ENCODE peak calls at places on chromosomes 12 and 14, in seven cellular contexts. One of them, this sample, is unnamed. For H3K36me3, the result is how much of the 10 kb centered on the place peaks cover.

GRCh38 chr12:110661337-110661972 is 27.5 kb downstream of the HVCN1 start:
- DNase-seq in astrocyte: no peak
- DNase-seq in BE2C: no peak
- DNase-seq in aorta: no peak
- DNase-seq in K562: no peak
- DNase-seq in neuronal stem cell: no peak
- DNase-seq in GM23248: no peak
- DNase-seq in this sample: peak

GRCh38 chr12:5173511-5174011 is 129.9 kb downstream of the KCNA5 start:
- DNase-seq in astrocyte: no peak
- DNase-seq in BE2C: no peak
- DNase-seq in aorta: no peak
- DNase-seq in K562: no peak
- DNase-seq in neuronal stem cell: no peak
- DNase-seq in GM23248: peak
- DNase-seq in this sample: no peak

GRCh38 chr12:69252033-69252432 is 12.7 kb downstream of the CPSF6 start:
- DNase-seq in astrocyte: no peak
- DNase-seq in BE2C: no peak
- DNase-seq in aorta: no peak
- DNase-seq in K562: no peak
- DNase-seq in neuronal stem cell: no peak
- DNase-seq in GM23248: peak
- DNase-seq in this sample: no peak

GRCh38 chr12:116916122-116916521 is 5.4 kb downstream of the FBXW8 start:
- DNase-seq in astrocyte: peak
- DNase-seq in BE2C: no peak
- DNase-seq in aorta: no peak
- DNase-seq in K562: no peak
- DNase-seq in neuronal stem cell: no peak
- DNase-seq in GM23248: peak
- DNase-seq in this sample: no peak

GRCh38 chr14:61365667-61366194 is 44.4 kb downstream of the PRKCH start:
- DNase-seq in astrocyte: no peak
- DNase-seq in BE2C: no peak
- DNase-seq in aorta: no peak
- DNase-seq in K562: no peak
- DNase-seq in neuronal stem cell: no peak
- DNase-seq in GM23248: no peak
- DNase-seq in this sample: no peak

GRCh38 chr12:85273411-85274075 is 6.5 kb upstream of the ALX1 start:
- DNase-seq in astrocyte: no peak
- DNase-seq in BE2C: no peak
- DNase-seq in aorta: peak
- DNase-seq in K562: no peak
- DNase-seq in neuronal stem cell: peak
- DNase-seq in GM23248: peak
- DNase-seq in this sample: peak

GRCh38 chr12:79634957-79635471 is 55.8 kb downstream of the PAWR start:
- DNase-seq in astrocyte: peak
- DNase-seq in BE2C: no peak
- DNase-seq in aorta: no peak
- DNase-seq in K562: no peak
- DNase-seq in neuronal stem cell: peak
- DNase-seq in GM23248: peak
- DNase-seq in this sample: no peak

GRCh38 chr12:92077530-92077929 is 68.1 kb downstream of the BTG1 start:
- DNase-seq in astrocyte: no peak
- DNase-seq in BE2C: no peak
- DNase-seq in aorta: no peak
- DNase-seq in K562: no peak
- DNase-seq in neuronal stem cell: no peak
- DNase-seq in GM23248: no peak
- DNase-seq in this sample: no peak

GRCh38 chr12:18428416-18428815 is 167.1 kb downstream of the PIK3C2G start:
- DNase-seq in astrocyte: peak
- DNase-seq in BE2C: no peak
- DNase-seq in aorta: no peak
- DNase-seq in K562: no peak
- DNase-seq in neuronal stem cell: no peak
- DNase-seq in GM23248: no peak
- DNase-seq in this sample: no peak

GRCh38 chr12:52530366-52530765 is 10.2 kb upstream of the KRT5 start:
- DNase-seq in astrocyte: no peak
- DNase-seq in BE2C: no peak
- DNase-seq in aorta: peak
- DNase-seq in K562: no peak
- DNase-seq in neuronal stem cell: no peak
- DNase-seq in GM23248: no peak
- DNase-seq in this sample: no peak

GRCh38 chr12:120962487-120963054 is 15.8 kb upstream of the HNF1A start:
- DNase-seq in astrocyte: no peak
- DNase-seq in BE2C: no peak
- DNase-seq in aorta: no peak
- DNase-seq in K562: no peak
- DNase-seq in neuronal stem cell: no peak
- DNase-seq in GM23248: peak
- DNase-seq in this sample: no peak

GRCh38 chr12:32148372-32148771 is 41.7 kb downstream of the BICD1 start:
- DNase-seq in astrocyte: peak
- DNase-seq in BE2C: no peak
- DNase-seq in aorta: no peak
- DNase-seq in K562: no peak
- DNase-seq in neuronal stem cell: no peak
- DNase-seq in GM23248: peak
- DNase-seq in this sample: no peak

GRCh38 chr12:56242986-56243385 is 13.1 kb downstream of the SLC39A5 start:
- DNase-seq in astrocyte: no peak
- DNase-seq in BE2C: no peak
- DNase-seq in aorta: no peak
- DNase-seq in K562: no peak
- DNase-seq in neuronal stem cell: no peak
- DNase-seq in GM23248: no peak
- DNase-seq in this sample: no peak
- H3K36me3 ChIP-seq in astrocyte: under half
- H3K36me3 ChIP-seq in BE2C: half or more
- H3K36me3 ChIP-seq in aorta: under half
- H3K36me3 ChIP-seq in K562: half or more
- H3K36me3 ChIP-seq in neuronal stem cell: half or more
- H3K36me3 ChIP-seq in GM23248: under half
- H3K36me3 ChIP-seq in this sample: under half

DNA sequence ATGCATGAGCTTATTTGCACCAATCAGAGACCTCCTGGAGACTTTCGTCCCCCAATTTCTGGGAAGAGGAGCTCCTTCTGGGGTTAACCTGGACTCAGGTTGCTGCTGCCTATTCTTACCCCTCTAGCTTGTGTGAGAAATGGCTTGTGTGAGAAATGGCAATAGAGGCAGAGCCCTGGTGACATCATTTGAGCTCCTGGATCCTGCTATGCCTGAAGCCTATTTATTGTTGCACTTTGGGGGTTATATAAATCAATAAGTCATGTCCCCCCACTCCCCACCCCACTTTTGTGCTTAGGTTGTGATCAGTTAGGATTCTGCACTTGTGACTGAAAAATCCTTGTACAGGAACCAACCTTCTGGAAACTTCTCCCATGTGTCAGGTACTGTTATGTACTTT is 167.2 kb downstream of the ADCK1 start:
- DNase-seq in astrocyte: no peak
- DNase-seq in BE2C: no peak
- DNase-seq in aorta: no peak
- DNase-seq in K562: no peak
- DNase-seq in neuronal stem cell: no peak
- DNase-seq in GM23248: no peak
- DNase-seq in this sample: no peak
- H3K4me3 ChIP-seq in astrocyte: no peak
- H3K4me3 ChIP-seq in BE2C: no peak
- H3K4me3 ChIP-seq in aorta: no peak
- H3K4me3 ChIP-seq in K562: no peak
- H3K4me3 ChIP-seq in neuronal stem cell: no peak
- H3K4me3 ChIP-seq in GM23248: no peak
- H3K4me3 ChIP-seq in this sample: no peak

DNA sequence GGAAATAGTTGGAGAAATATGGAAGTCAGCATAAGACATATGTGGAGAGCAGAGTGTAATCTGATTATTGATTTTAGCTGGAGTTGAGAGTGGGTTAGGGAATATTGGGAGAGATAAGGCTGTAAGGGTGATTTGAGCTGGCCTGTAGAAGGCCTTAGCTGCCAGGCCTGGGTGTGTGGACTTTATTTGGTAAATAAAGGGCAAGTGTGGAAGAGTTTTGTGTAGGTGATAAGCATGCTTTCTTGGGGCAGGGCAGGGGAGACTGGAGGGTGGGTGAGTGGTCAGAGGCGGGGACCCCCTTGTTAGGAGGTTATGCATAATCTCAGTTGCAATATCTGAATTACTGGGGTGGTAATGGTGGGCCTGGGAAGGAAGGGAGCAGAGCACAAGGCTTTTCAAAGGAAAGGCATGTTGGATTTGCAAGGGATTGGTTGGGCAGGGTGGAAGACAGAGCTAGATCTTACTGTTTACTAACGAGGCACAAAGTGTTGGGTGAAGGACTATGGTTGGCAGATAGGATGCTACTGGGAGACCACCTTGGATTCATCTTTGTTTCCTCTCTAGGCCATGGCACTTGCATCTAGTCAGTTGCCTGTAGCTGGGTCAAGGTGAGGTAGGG is 5.5 kb downstream of the KHNYN start:
- DNase-seq in astrocyte: no peak
- DNase-seq in BE2C: no peak
- DNase-seq in aorta: no peak
- DNase-seq in K562: no peak
- DNase-seq in neuronal stem cell: no peak
- DNase-seq in GM23248: no peak
- DNase-seq in this sample: no peak
- H3K36me3 ChIP-seq in astrocyte: under half
- H3K36me3 ChIP-seq in BE2C: under half
- H3K36me3 ChIP-seq in aorta: under half
- H3K36me3 ChIP-seq in K562: half or more
- H3K36me3 ChIP-seq in neuronal stem cell: under half
- H3K36me3 ChIP-seq in GM23248: under half
- H3K36me3 ChIP-seq in this sample: under half

DNA sequence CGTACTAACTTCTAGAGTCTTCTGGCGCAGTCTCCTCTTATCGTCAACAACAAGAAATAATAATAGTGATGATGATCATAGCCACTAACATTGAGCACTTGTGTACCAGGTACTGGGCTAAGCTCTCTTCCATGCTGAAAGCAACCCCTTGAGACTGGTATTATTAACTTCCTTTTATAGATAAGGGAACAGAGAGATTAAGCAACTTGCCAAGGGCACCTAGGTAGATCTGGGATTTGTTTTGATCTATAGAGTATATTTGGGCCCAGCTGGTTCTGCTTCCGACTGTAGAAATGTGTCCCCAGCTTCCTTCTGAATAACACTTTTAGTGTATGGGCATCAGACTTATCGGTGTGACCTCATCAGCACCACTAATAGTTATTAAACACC is 1.1 kb upstream of the ZNF219 start:
- DNase-seq in astrocyte: no peak
- DNase-seq in BE2C: no peak
- DNase-seq in aorta: no peak
- DNase-seq in K562: no peak
- DNase-seq in neuronal stem cell: no peak
- DNase-seq in GM23248: no peak
- DNase-seq in this sample: no peak
- H3K4me3 ChIP-seq in astrocyte: no peak
- H3K4me3 ChIP-seq in BE2C: peak
- H3K4me3 ChIP-seq in aorta: no peak
- H3K4me3 ChIP-seq in K562: no peak
- H3K4me3 ChIP-seq in neuronal stem cell: peak
- H3K4me3 ChIP-seq in GM23248: peak
- H3K4me3 ChIP-seq in this sample: no peak

GRCh38 chr14:23131482-23131881 is 12.4 kb upstream of the CEBPE start:
- DNase-seq in astrocyte: no peak
- DNase-seq in BE2C: no peak
- DNase-seq in aorta: no peak
- DNase-seq in K562: no peak
- DNase-seq in neuronal stem cell: no peak
- DNase-seq in GM23248: no peak
- DNase-seq in this sample: no peak
- H3K36me3 ChIP-seq in astrocyte: under half
- H3K36me3 ChIP-seq in BE2C: under half
- H3K36me3 ChIP-seq in aorta: under half
- H3K36me3 ChIP-seq in K562: under half
- H3K36me3 ChIP-seq in neuronal stem cell: under half
- H3K36me3 ChIP-seq in GM23248: under half
- H3K36me3 ChIP-seq in this sample: under half

This sample was measured in kidney.